ENCODE peak calls at places on chromosome 9, in four cellular contexts. O, V, I and E are unnamed samples.

GRCh38 chr9:115593587-115594091 is 475.7 kb upstream of the TNC start:
- DNase-seq in O (no peak), V (peak), I (peak), E (peak)

GRCh38 chr9:78666818-78667429 is 370.0 kb downstream of the PSAT1 start:
- DNase-seq in O (no peak), V (no peak), I (no peak), E (no peak)

GRCh38 chr9:115551396-115551795 is 433.4 kb upstream of the TNC start:
- DNase-seq in O (no peak), V (no peak), I (no peak), E (no peak)

GRCh38 chr9:9752722-9753121 is 860.1 kb downstream of the PTPRD start:
- DNase-seq in O (no peak), V (no peak), I (peak), E (no peak)

GRCh38 chr9:93897075-93897970 is 57.8 kb downstream of the BARX1 start:
- DNase-seq in O (no peak), V (peak), I (no peak), E (no peak)

GRCh38 chr9:126665696-126666035 is 51.9 kb downstream of the LMX1B start:
- DNase-seq in O (no peak), V (no peak), I (no peak), E (no peak)

GRCh38 chr9:4923580-4924544 is 61.2 kb upstream of the JAK2 start:
- DNase-seq in O (no peak), V (no peak), I (peak), E (peak)

GRCh38 chr9:127706836-127707241 is at the start of gene CFAP157:
- DNase-seq in O (no peak), V (peak), I (no peak), E (no peak)

GRCh38 chr9:138073408-138073807 is 195.8 kb downstream of the CACNA1B start:
- DNase-seq in O (no peak), V (peak), I (no peak), E (no peak)

GRCh38 chr9:86202338-86202882 is 57.0 kb downstream of the C9orf153 start:
- DNase-seq in O (peak), V (no peak), I (peak), E (peak)

GRCh38 chr9:5089737-5090136 is 95.7 kb downstream of the INSL6 start:
- DNase-seq in O (no peak), V (no peak), I (no peak), E (no peak)

GRCh38 chr9:125638646-125639045 is 68.4 kb downstream of the MAPKAP1 start:
- DNase-seq in O (no peak), V (no peak), I (no peak), E (no peak)

GRCh38 chr9:447230-448025 is 232.8 kb downstream of the DOCK8 start:
- DNase-seq in O (no peak), V (no peak), I (no peak), E (peak)

GRCh38 chr9:123339666-123340414 is 16.2 kb upstream of the CRB2 start:
- DNase-seq in O (peak), V (no peak), I (no peak), E (no peak)

GRCh38 chr9:98150726-98151125 is 31.7 kb upstream of the TRIM14 start:
- DNase-seq in O (no peak), V (no peak), I (no peak), E (no peak)

GRCh38 chr9:97983524-97984187 is 515 bp downstream of the ANP32B start:
- DNase-seq in O (no peak), V (peak), I (no peak), E (peak)

GRCh38 chr9:131595771-131596743 is 50.7 kb downstream of the PRRT1B start:
- DNase-seq in O (no peak), V (no peak), I (no peak), E (no peak)

GRCh38 chr9:88092699-88093359 is 45.4 kb downstream of the SPATA31C2 start:
- DNase-seq in O (no peak), V (no peak), I (no peak), E (no peak)

GRCh38 chr9:109314011-109314531 is 6.8 kb downstream of the EPB41L4B start:
- DNase-seq in O (no peak), V (no peak), I (peak), E (no peak)

GRCh38 chr9:100884518-100884917 is 144.0 kb upstream of the PLPPR1 start:
- DNase-seq in O (no peak), V (no peak), I (no peak), E (no peak)

GRCh38 chr9:100879884-100880283 is 148.6 kb upstream of the PLPPR1 start:
- DNase-seq in O (no peak), V (no peak), I (no peak), E (no peak)

DNA sequence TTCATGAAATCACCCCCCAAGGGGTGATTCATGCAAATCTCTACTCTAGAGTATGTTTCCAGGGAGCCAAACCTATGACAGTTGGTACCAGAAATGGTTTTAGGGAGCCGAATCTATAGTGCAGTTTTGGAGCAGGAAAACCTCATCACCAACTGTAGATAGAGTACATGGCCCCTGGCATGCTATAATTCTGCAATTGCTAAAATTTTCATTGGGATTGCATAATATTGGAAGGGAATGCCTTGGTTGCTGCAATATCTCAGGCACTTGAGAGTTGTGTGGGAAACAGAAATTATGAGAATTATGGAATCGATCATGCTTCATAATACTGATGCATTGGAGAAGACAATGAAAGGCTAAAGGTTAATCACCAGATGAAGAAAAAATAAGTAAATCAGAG is 148.2 kb upstream of the PLPPR1 start:
- DNase-seq in O (no peak), V (no peak), I (no peak), E (no peak)
- TF ChIP-seq YY1 in O (no peak), V (no peak), I (no peak), E (no peak)

DNA sequence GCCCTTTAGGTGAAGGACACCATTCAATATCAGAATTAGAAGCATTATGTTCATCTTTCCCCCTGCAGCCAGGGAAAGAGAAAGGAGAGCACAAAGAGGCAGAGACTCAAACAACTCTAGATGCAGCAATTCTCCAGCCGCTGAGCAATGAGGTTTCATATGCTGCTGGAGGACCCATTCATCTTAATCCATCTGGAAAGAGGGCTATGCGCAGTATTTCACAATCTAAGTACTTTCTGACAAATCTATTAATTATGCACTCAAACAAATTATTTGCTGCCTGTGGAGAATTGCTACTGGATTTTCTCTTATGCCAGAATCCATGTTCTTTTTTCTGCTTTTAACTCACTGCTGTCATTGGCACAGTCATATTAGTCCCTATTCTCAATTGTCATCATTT is 527.1 kb upstream of the TUSC1 start:
- DNase-seq in O (no peak), V (no peak), I (no peak), E (no peak)
- TF ChIP-seq CREB1 in O (no peak), V (no peak), I (no peak), E (no peak)

GRCh38 chr9:129472651-129473102 is 148.2 kb downstream of the C9orf50 start:
- DNase-seq in O (no peak), V (no peak), I (no peak), E (no peak)

GRCh38 chr9:129474740-129475404 is 146.0 kb downstream of the C9orf50 start:
- DNase-seq in O (no peak), V (no peak), I (no peak), E (no peak)

GRCh38 chr9:129476821-129477611 is 143.9 kb downstream of the C9orf50 start:
- DNase-seq in O (no peak), V (no peak), I (peak), E (peak)

GRCh38 chr9:129471201-129472019 is 149.5 kb downstream of the C9orf50 start:
- DNase-seq in O (no peak), V (no peak), I (no peak), E (no peak)

DNA sequence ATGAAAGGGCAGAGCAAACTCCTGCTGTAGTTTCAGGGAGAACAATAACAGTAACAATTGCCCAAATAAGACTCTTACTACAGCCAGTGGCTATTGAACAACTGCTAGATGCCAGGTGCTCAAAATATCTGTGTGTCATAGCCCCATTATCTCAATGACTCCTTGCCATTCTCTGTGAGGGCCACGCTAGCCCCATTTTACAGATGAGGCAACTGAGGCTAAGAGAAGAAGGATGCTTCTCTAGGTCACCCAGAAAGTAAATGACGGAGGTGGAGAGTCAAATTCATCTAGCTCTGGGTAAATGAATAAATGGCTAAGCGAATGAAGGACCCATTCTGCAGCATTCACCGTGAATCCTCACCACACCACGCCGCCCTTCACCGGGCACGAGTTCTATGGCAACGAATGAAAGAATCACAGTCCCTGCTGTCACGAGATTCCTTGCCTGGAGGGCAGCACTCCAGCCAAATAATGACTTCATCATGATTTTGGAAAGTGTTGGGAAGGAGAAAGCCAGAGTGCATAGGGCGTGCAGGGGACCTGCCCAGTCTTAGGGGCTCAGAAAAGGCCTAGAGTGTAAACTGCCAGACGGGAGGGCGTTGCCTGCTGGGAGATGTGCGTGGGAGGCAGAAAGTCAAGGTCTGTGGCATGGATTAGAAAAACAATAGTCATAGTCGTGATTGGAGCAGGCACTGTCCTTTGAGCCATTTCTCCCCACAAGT is 147.2 kb downstream of the C9orf50 start:
- DNase-seq in O (no peak), V (no peak), I (no peak), E (peak)
- TF ChIP-seq YY1 in O (no peak), V (no peak), I (no peak), E (no peak)

GRCh38 chr9:120261419-120261818 is 318.5 kb downstream of the CDK5RAP2 start:
- DNase-seq in O (no peak), V (no peak), I (no peak), E (peak)
- TF ChIP-seq CREB1 in O (no peak), V (no peak), I (no peak), E (no peak)

GRCh38 chr9:14662060-14662453 is 31.2 kb downstream of the ZDHHC21 start:
- DNase-seq in O (no peak), V (no peak), I (no peak), E (no peak)
- TF ChIP-seq YY1 in O (no peak), V (no peak), I (no peak), E (no peak)

DNA sequence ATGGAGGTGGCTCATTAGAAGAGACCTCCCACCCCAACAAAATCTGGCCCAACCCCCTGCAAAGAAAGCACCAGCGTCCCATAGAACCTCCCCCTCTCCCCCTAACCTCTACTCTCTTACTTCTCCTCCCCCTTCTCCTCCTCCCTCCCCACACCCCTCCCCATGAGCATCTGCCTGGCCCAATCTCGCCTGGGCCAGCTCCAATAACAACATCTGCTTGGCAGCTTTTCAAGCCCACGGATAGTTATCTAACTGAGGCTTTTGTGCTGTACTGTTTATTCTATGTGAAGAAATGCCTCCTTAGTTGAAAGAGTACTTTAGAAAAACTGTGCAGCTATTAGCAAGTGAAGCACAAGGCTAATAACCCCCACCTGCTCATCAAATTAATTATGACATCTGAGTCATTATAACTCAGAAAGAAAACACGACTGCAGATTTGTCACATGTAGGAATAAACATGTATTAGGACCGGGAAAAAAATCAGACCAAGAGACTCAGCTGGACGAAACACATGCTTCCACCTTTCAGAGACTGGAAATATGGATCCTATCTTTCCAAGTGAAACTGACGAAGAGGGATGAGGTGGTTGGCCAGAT is 42.8 kb downstream of the NFIB start:
- DNase-seq in O (no peak), V (no peak), I (peak), E (peak)
- TF ChIP-seq CREB1 in O (no peak), V (no peak), I (no peak), E (no peak)

DNA sequence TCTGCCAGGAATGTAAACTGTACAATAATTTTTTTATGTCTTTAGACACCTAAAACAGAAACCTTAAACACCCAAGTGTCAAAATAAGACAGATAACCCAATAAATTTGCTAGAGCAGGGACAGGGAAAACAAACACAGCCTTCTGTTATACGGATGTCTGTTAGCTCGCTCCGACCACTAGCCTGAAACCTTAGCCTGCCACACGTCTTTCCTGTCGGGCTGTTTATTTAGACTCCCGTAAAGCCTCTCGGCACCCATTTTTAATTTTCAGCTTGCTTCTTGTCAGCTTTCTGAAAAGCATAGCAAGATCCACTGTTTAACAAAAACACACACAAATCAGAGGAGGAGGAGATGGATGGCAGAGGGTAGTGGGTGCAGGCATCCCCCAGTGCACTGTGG is 355.4 kb upstream of the SLC24A2 start:
- DNase-seq in O (no peak), V (no peak), I (no peak), E (no peak)
- TF ChIP-seq YY1 in O (no peak), V (no peak), I (no peak), E (no peak)